ENCODE peak calls at places on chromosomes 2 and 18, in ten cellular contexts. T is pancreas; O is CD8-positive, alpha-beta memory T cell; S is left lung; N is mesenchymal stem cell; B is tibial artery; R is AG04450; F is right lobe of liver; E is keratinocyte; I is IMR-90. L is an unnamed sample.

GRCh38 chr18:69648486-69648885 is 247.8 kb downstream of the DOK6 start:
- DNase-seq in B (no peak), E (no peak), S (no peak), I (no peak), N (no peak), O (no peak), R (no peak), F (no peak), T (no peak), L (no peak)

GRCh38 chr2:236833501-236834186 is 252.0 kb upstream of the COPS8 start:
- DNase-seq in O (no peak), B (no peak), T (no peak), I (peak; percentile 1), R (no peak), E (no peak), N (peak; percentile 28), F (no peak), S (no peak), L (no peak)

GRCh38 chr2:213490087-213490486 is 205.8 kb downstream of the SPAG16 start:
- DNase-seq in N (no peak), S (no peak), O (no peak), I (no peak), T (no peak), E (no peak), F (no peak), B (no peak), R (no peak), L (no peak)

GRCh38 chr18:50880108-50880465 is 1.2 kb downstream of the ME2 start:
- DNase-seq in I (no peak), O (no peak), S (no peak), B (no peak), F (no peak), E (no peak), T (no peak), N (peak; percentile 21), R (no peak), L (peak; percentile 12)

GRCh38 chr18:9987931-9988330 is 74.1 kb downstream of the VAPA start:
- DNase-seq in F (no peak), E (no peak), I (no peak), B (no peak), S (no peak), N (no peak), R (no peak), T (no peak), O (no peak), L (no peak)

GRCh38 chr2:105969552-105969951 is 224.5 kb downstream of the UXS1 start:
- DNase-seq in T (no peak), I (no peak), S (no peak), B (no peak), O (no peak), F (no peak), R (no peak), N (no peak), E (no peak), L (no peak)

GRCh38 chr2:36059684-36060083 is 295.9 kb upstream of the CRIM1 start:
- DNase-seq in F (no peak), T (no peak), S (no peak), E (no peak), B (no peak), N (no peak), R (no peak), O (no peak), I (no peak), L (no peak)

GRCh38 chr2:3461781-3462492 is 57.4 kb downstream of the ADI1 start:
- DNase-seq in N (peak; percentile 73), O (peak; percentile 34), I (peak; percentile 65), E (peak; percentile 17), R (peak; percentile 20), F (no peak), B (no peak), T (no peak), S (no peak), L (peak; percentile 30)

GRCh38 chr2:68643011-68643873 is at the start of gene PROKR1:
- DNase-seq in B (peak; percentile 20), N (peak; percentile 40), O (no peak), E (no peak), S (peak; percentile 85), T (peak; percentile 25), R (no peak), F (peak; percentile 71), I (no peak), L (no peak)

GRCh38 chr2:28488858-28489575 is 6.8 kb upstream of the PLB1 start:
- DNase-seq in N (no peak), S (no peak), O (no peak), B (no peak), I (no peak), T (no peak), F (no peak), R (no peak), E (no peak), L (no peak)

GRCh38 chr2:179569834-179570233 is 291.6 kb downstream of the ZNF385B start:
- DNase-seq in I (peak; percentile 69), F (no peak), O (no peak), E (no peak), B (peak; percentile 48), R (peak; percentile 10), N (peak; percentile 83), T (no peak), S (no peak), L (peak; percentile 87)

GRCh38 chr18:68847219-68847860 is 49.5 kb downstream of the CCDC102B start:
- DNase-seq in B (no peak), I (peak; percentile 63), T (no peak), N (peak; percentile 46), O (no peak), E (no peak), R (peak; percentile 11), F (no peak), S (no peak), L (peak; percentile 78)

GRCh38 chr2:95041824-95042442 is 16.4 kb downstream of the MAL start:
- DNase-seq in S (no peak), O (no peak), R (no peak), T (no peak), F (peak; percentile 3), E (no peak), B (no peak), N (no peak), I (no peak), L (no peak)

GRCh38 chr2:127405252-127405605 is 13.0 kb upstream of the PROC start:
- DNase-seq in N (peak; percentile 25), S (no peak), B (no peak), R (no peak), T (no peak), I (no peak), F (no peak), O (no peak), E (no peak), L (no peak)

GRCh38 chr2:127400897-127401756 is 13.4 kb upstream of the MAP3K2 start:
- DNase-seq in S (peak; percentile 88), R (no peak), T (no peak), F (no peak), I (peak; percentile 78), N (peak; percentile 77), B (no peak), O (no peak), E (peak; percentile 84), L (peak; percentile 40)

GRCh38 chr2:127404466-127405251 is 13.6 kb upstream of the PROC start:
- DNase-seq in S (no peak), N (no peak), T (no peak), F (no peak), B (no peak), E (no peak), I (no peak), O (no peak), R (no peak), L (no peak)

GRCh38 chr2:127401757-127402695 is 14.3 kb upstream of the MAP3K2 start:
- DNase-seq in E (no peak), F (no peak), B (no peak), O (no peak), N (no peak), R (no peak), S (no peak), I (peak; percentile 32), T (no peak), L (no peak)

GRCh38 chr2:127403460-127403859 is 14.8 kb upstream of the PROC start:
- DNase-seq in N (no peak), F (no peak), B (no peak), E (no peak), R (no peak), S (peak; percentile 43), T (no peak), O (no peak), I (no peak), L (no peak)
- H3K27ac ChIP-seq in N (no peak overlapping the region), F (no peak overlapping the region), B (no peak overlapping the region), E (no peak overlapping the region), R (no peak overlapping the region), S (no peak overlapping the region), T (no peak overlapping the region), O (no peak overlapping the region), I (no peak overlapping the region), L (no peak overlapping the region)

GRCh38 chr18:8741524-8741923 is 36.2 kb downstream of the MTCL1 start:
- DNase-seq in E (no peak), R (no peak), O (no peak), F (no peak), S (no peak), N (no peak), I (no peak), B (no peak), T (no peak), L (peak; percentile 42)
- H3K9me3 ChIP-seq in E (no peaks in the 10 kb centered on the region), R (no peaks in the 10 kb centered on the region), O (no peaks in the 10 kb centered on the region), F (no peaks in the 10 kb centered on the region), S (no peaks in the 10 kb centered on the region), N (no peaks in the 10 kb centered on the region), I (no peaks in the 10 kb centered on the region), B (no peaks in the 10 kb centered on the region), T (no peaks in the 10 kb centered on the region), L (no peaks in the 10 kb centered on the region)

GRCh38 chr2:100125641-100126040 is 16.7 kb downstream of the AFF3 start:
- DNase-seq in R (no peak), I (no peak), F (no peak), S (no peak), O (no peak), T (no peak), E (no peak), N (no peak), B (no peak), L (no peak)
- H3K27ac ChIP-seq in R (no peak overlapping the region), I (no peak overlapping the region), F (no peak overlapping the region), S (no peak overlapping the region), O (no peak overlapping the region), T (no peak overlapping the region), E (no peak overlapping the region), N (no peak overlapping the region), B (no peak overlapping the region), L (no peak overlapping the region)

GRCh38 chr18:77077836-77078456 is 54.6 kb downstream of the MBP start:
- DNase-seq in E (no peak), T (no peak), N (peak; percentile 75), B (no peak), F (no peak), O (no peak), I (peak; percentile 87), S (no peak), R (no peak), L (peak; percentile 79)

GRCh38 chr18:77079088-77079487 is 53.5 kb downstream of the MBP start:
- DNase-seq in T (no peak), N (no peak), I (no peak), F (no peak), B (no peak), R (no peak), E (no peak), O (no peak), S (no peak), L (no peak)

GRCh38 chr18:77077401-77077800 is 55.2 kb downstream of the MBP start:
- DNase-seq in E (no peak), I (no peak), B (no peak), N (no peak), S (no peak), O (no peak), F (no peak), T (no peak), R (no peak), L (no peak)

GRCh38 chr18:77080283-77080682 is 52.3 kb downstream of the MBP start:
- DNase-seq in B (no peak), I (no peak), S (no peak), N (no peak), R (no peak), F (no peak), O (peak; percentile 57), E (no peak), T (no peak), L (no peak)

GRCh38 chr18:77078671-77079070 is 53.9 kb downstream of the MBP start:
- DNase-seq in F (no peak), N (no peak), O (no peak), T (no peak), E (no peak), R (no peak), B (no peak), I (no peak), S (no peak), L (no peak)
- H3K9me3 ChIP-seq in F (no peaks in the 10 kb centered on the region), N (no peaks in the 10 kb centered on the region), O (no peaks in the 10 kb centered on the region), T (no peaks in the 10 kb centered on the region), E (no peaks in the 10 kb centered on the region), R (no peaks in the 10 kb centered on the region), B (no peaks in the 10 kb centered on the region), I (no peaks in the 10 kb centered on the region), S (no peaks in the 10 kb centered on the region), L (no peaks in the 10 kb centered on the region)

L was measured in fibroblast of lung.